ENCODE peak calls at places on chromosome 9, in five cellular contexts. Q, O, Z, Y and N are unnamed samples.

GRCh38 chr9:89564257-89564878 is 40.4 kb upstream of the GADD45G start:
- DNase-seq in Q (no peak), O (no peak), Z (no peak), Y (no peak), N (no peak)

GRCh38 chr9:36163840-36164175 is 5.4 kb upstream of the CCIN start:
- DNase-seq in Q (no peak), O (no peak), Z (no peak), Y (no peak), N (no peak)

GRCh38 chr9:6978591-6978990 is 220.8 kb downstream of the KDM4C start:
- DNase-seq in Q (no peak), O (no peak), Z (no peak), Y (no peak), N (no peak)

GRCh38 chr9:70133253-70134208 is 89.9 kb downstream of the MAMDC2 start:
- DNase-seq in Q (no peak), O (no peak), Z (no peak), Y (no peak), N (no peak)

GRCh38 chr9:106920701-106921283 is 57.8 kb downstream of the ZNF462 start:
- DNase-seq in Q (no peak), O (no peak), Z (no peak), Y (no peak), N (no peak)

GRCh38 chr9:108889649-108890067 is 27.6 kb downstream of the ACTL7A start:
- DNase-seq in Q (no peak), O (no peak), Z (no peak), Y (no peak), N (no peak)

GRCh38 chr9:36892279-36892678 is 141.8 kb downstream of the PAX5 start:
- DNase-seq in Q (no peak), O (no peak), Z (no peak), Y (no peak), N (no peak)

GRCh38 chr9:136756134-136756438 is 2.0 kb downstream of the LCN8 start:
- DNase-seq in Q (no peak), O (no peak), Z (no peak), Y (no peak), N (no peak)

GRCh38 chr9:134217431-134218210 is 53.3 kb upstream of the RNU6ATAC start:
- DNase-seq in Q (no peak), O (no peak), Z (no peak), Y (no peak), N (no peak)

GRCh38 chr9:133043449-133044035 is 12.7 kb downstream of the GTF3C5 start:
- DNase-seq in Q (no peak), O (no peak), Z (no peak), Y (no peak), N (no peak)

GRCh38 chr9:108389056-108389455 is 466.7 kb downstream of the ACTL7B start:
- DNase-seq in Q (no peak), O (no peak), Z (no peak), Y (no peak), N (no peak)

GRCh38 chr9:76558465-76558864 is 99.5 kb downstream of the GCNT1 start:
- DNase-seq in Q (no peak), O (no peak), Z (no peak), Y (no peak), N (no peak)

GRCh38 chr9:114287763-114288232 is 35.1 kb upstream of the ORM1 start:
- DNase-seq in Q (no peak), O (no peak), Z (no peak), Y (no peak), N (no peak)

GRCh38 chr9:125889122-125889523 is 141.9 kb downstream of the PBX3 start:
- DNase-seq in Q (no peak), O (peak; percentile 24), Z (no peak), Y (no peak), N (no peak)

GRCh38 chr9:137880160-137880975 is 2.8 kb downstream of the CACNA1B start:
- DNase-seq in Q (no peak), O (no peak), Z (no peak), Y (no peak), N (no peak)

GRCh38 chr9:32663741-32664140 is 28.3 kb upstream of the TAF1L start:
- DNase-seq in Q (no peak), O (no peak), Z (no peak), Y (no peak), N (no peak)

GRCh38 chr9:129398101-129398795 is 220.2 kb upstream of the IER5L start:
- DNase-seq in Q (no peak), O (no peak), Z (no peak), Y (no peak), N (no peak)

GRCh38 chr9:96621619-96622018 is 2.0 kb upstream of the CDC14B start:
- DNase-seq in Q (no peak), O (no peak), Z (no peak), Y (no peak), N (no peak)

GRCh38 chr9:97741947-97742346 is 44.8 kb upstream of the XPA start:
- DNase-seq in Q (no peak), O (no peak), Z (no peak), Y (no peak), N (no peak)

GRCh38 chr9:91915524-91916266 is 34.3 kb downstream of the ROR2 start:
- DNase-seq in Q (no peak), O (no peak), Z (no peak), Y (no peak), N (no peak)

GRCh38 chr9:6655036-6655435 is 9.5 kb upstream of the GLDC start:
- DNase-seq in Q (no peak), O (no peak), Z (no peak), Y (no peak), N (no peak)

GRCh38 chr9:110526426-110526825 is 53.1 kb downstream of the SVEP1 start:
- DNase-seq in Q (no peak), O (no peak), Z (no peak), Y (no peak), N (no peak)

GRCh38 chr9:105818903-105819302 is 124.6 kb downstream of the TMEM38B start:
- DNase-seq in Q (no peak), O (no peak), Z (no peak), Y (no peak), N (no peak)

GRCh38 chr9:5971740-5972139 is 43.7 kb downstream of the RANBP6 start:
- DNase-seq in Q (no peak), O (no peak), Z (no peak), Y (no peak), N (no peak)

GRCh38 chr9:125744616-125745387 is 2.4 kb upstream of the PBX3 start:
- DNase-seq in Q (no peak), O (no peak), Z (no peak), Y (no peak), N (no peak)

GRCh38 chr9:6270896-6271295 is 55.3 kb downstream of the IL33 start:
- DNase-seq in Q (no peak), O (no peak), Z (no peak), Y (no peak), N (no peak)

GRCh38 chr9:111866976-111867375 is 29.6 kb upstream of the UGCG start:
- DNase-seq in Q (no peak), O (no peak), Z (no peak), Y (no peak), N (peak; percentile 23)

GRCh38 chr9:11933926-11934325 is 759.3 kb upstream of the TYRP1 start:
- DNase-seq in Q (no peak), O (no peak), Z (no peak), Y (no peak), N (no peak)

GRCh38 chr9:73050887-73051550 is 98.2 kb upstream of the ALDH1A1 start:
- DNase-seq in Q (no peak), O (no peak), Z (no peak), Y (no peak), N (no peak)

GRCh38 chr9:7342229-7342628 is 457.3 kb downstream of the DMAC1 start:
- DNase-seq in Q (no peak), O (no peak), Z (no peak), Y (no peak), N (no peak)

GRCh38 chr9:124110307-124110915 is 98.8 kb downstream of the LHX2 start:
- DNase-seq in Q (no peak), O (peak; percentile 58), Z (peak; percentile 18), Y (peak; percentile 60), N (no peak)

GRCh38 chr9:122819791-122820489 is 8.4 kb downstream of the PDCL start:
- DNase-seq in Q (no peak), O (no peak), Z (no peak), Y (no peak), N (peak; percentile 40)

GRCh38 chr9:78213696-78214095 is 22.2 kb upstream of the CEP78 start:
- DNase-seq in Q (no peak), O (no peak), Z (no peak), Y (no peak), N (no peak)

GRCh38 chr9:91500509-91501011 is 76.9 kb upstream of the NFIL3 start:
- DNase-seq in Q (no peak), O (peak; percentile 31), Z (no peak), Y (peak; percentile 66), N (no peak)